ENCODE peak calls at places on chromosomes 4 and X, in four cellular contexts. P is neuronal stem cell, I is ovary, Q is trophoblast cell. Z is an unnamed sample.
A peak's percentile ranks its signal among the peaks of the same experiment; 100 is the strongest.

GRCh38 chrX:136754641-136755040 is 26.1 kb downstream of the ARHGEF6 start:
- DNase-seq in P (no peak), I (no peak), Q (no peak), Z (no peak)

GRCh38 chr4:26127851-26128337 is 192.9 kb upstream of the RBPJ start:
- DNase-seq in P (no peak), I (no peak), Q (no peak), Z (no peak)

GRCh38 chr4:25834411-25835107 is 28.2 kb downstream of the SEL1L3 start:
- DNase-seq in P (no peak), I (no peak), Q (no peak), Z (peak; percentile 75)

GRCh38 chrX:110359273-110359672 is 625 bp downstream of the RTL9 start:
- DNase-seq in P (no peak), I (no peak), Q (no peak), Z (no peak)

GRCh38 chrX:68646421-68646820 is 1.0 kb upstream of the STARD8 start:
- DNase-seq in P (no peak), I (no peak), Q (no peak), Z (no peak)

GRCh38 chr4:185950891-185951290 is 118.1 kb upstream of the TLR3 start:
- DNase-seq in P (no peak), I (no peak), Q (no peak), Z (no peak)

GRCh38 chrX:106698693-106699092 is 27.8 kb upstream of the RNF128 start:
- DNase-seq in P (no peak), I (no peak), Q (no peak), Z (no peak)

GRCh38 chr4:119310826-119311225 is 11.1 kb downstream of the FABP2 start:
- DNase-seq in P (no peak), I (no peak), Q (no peak), Z (no peak)

GRCh38 chr4:74545488-74545887 is 100.6 kb downstream of the AREG start:
- DNase-seq in P (no peak), I (no peak), Q (peak; percentile 4), Z (no peak)

GRCh38 chr4:170591076-170591475 is 501.3 kb upstream of the AADAT start:
- DNase-seq in P (no peak), I (no peak), Q (no peak), Z (no peak)

GRCh38 chrX:25561190-25561589 is 545.4 kb upstream of the ARX start:
- DNase-seq in P (no peak), I (no peak), Q (no peak), Z (no peak)

GRCh38 chr4:182240161-182241130 is 2.8 kb upstream of the TENM3 start:
- DNase-seq in P (no peak), I (no peak), Q (peak; percentile 85), Z (no peak)

GRCh38 chr4:152640058-152640921 is 39.5 kb downstream of the TMEM154 start:
- DNase-seq in P (no peak), I (no peak), Q (no peak), Z (no peak)

GRCh38 chrX:10401239-10401638 is 219.1 kb downstream of the MID1 start:
- DNase-seq in P (no peak), I (no peak), Q (no peak), Z (no peak)

GRCh38 chr4:150224896-150225591 is 146.8 kb downstream of the DCLK2 start:
- DNase-seq in P (no peak), I (no peak), Q (no peak), Z (no peak)

GRCh38 chr4:5809216-5809776 is 83.6 kb downstream of the CRMP1 start:
- DNase-seq in P (no peak), I (no peak), Q (no peak), Z (no peak)

GRCh38 chrX:70998402-70999027 is 67.6 kb upstream of the SLC7A3 start:
- DNase-seq in P (peak; percentile 26), I (peak; percentile 35), Q (peak; percentile 25), Z (peak; percentile 34)

GRCh38 chr4:125770814-125771398 is 456.2 kb downstream of the FAT4 start:
- DNase-seq in P (no peak), I (no peak), Q (no peak), Z (no peak)

GRCh38 chr4:158710814-158711213 is 12.4 kb downstream of the PPID start:
- DNase-seq in P (no peak), I (no peak), Q (no peak), Z (no peak)

GRCh38 chrX:41180194-41180902 is 95.1 kb downstream of the USP9X start:
- DNase-seq in P (no peak), I (peak; percentile 56), Q (peak; percentile 15), Z (peak; percentile 46)

GRCh38 chrX:145773006-145773405 is 44.6 kb upstream of the SLITRK2 start:
- DNase-seq in P (no peak), I (no peak), Q (no peak), Z (no peak)

GRCh38 chr4:136636155-136636554 is 896.1 kb downstream of the PCDH18 start:
- DNase-seq in P (no peak), I (no peak), Q (no peak), Z (no peak)

GRCh38 chr4:168633071-168633470 is 136.2 kb downstream of the PALLD start:
- DNase-seq in P (no peak), I (no peak), Q (no peak), Z (no peak)

GRCh38 chrX:150730719-150731118 is 37.5 kb downstream of the MTMR1 start:
- DNase-seq in P (no peak), I (no peak), Q (no peak), Z (no peak)

GRCh38 chr4:17613761-17614415 is 553 bp upstream of the MED28 start:
- DNase-seq in P (peak; percentile 3), I (no peak), Q (peak; percentile 88), Z (no peak)

GRCh38 chrX:65407157-65407626 is 127.4 kb downstream of the LAS1L start:
- DNase-seq in P (no peak), I (no peak), Q (no peak), Z (no peak)

GRCh38 chr4:94934864-94935263 is 177.1 kb downstream of the BMPR1B start:
- DNase-seq in P (no peak), I (no peak), Q (no peak), Z (no peak)
- H3K27ac ChIP-seq in P (no peak overlapping the region), I (no peak overlapping the region), Q (no peak overlapping the region), Z (no peak overlapping the region)

DNA sequence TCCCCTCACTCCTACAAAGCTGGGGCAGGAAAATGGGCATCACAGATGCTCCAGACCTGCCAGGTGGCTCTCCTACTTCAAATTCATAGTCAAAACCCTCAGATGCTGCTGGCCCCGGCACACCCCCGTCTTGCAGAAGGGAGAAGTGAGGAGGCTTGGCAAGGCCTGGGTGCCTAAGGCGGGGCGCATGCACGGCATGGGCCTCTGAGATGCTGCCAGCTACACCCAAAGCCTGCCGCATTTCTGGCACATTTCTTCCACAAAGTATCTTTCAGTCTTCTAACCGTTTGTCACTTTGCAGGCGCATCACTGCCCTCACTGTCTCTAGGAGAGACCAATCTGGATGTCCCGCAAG is 19.6 kb downstream of the WDR1 start:
- DNase-seq in P (no peak), I (no peak), Q (no peak), Z (no peak)
- H3K4me3 ChIP-seq in P (no peak overlapping the region), I (no peak overlapping the region), Q (no peak overlapping the region), Z (no peak overlapping the region)

DNA sequence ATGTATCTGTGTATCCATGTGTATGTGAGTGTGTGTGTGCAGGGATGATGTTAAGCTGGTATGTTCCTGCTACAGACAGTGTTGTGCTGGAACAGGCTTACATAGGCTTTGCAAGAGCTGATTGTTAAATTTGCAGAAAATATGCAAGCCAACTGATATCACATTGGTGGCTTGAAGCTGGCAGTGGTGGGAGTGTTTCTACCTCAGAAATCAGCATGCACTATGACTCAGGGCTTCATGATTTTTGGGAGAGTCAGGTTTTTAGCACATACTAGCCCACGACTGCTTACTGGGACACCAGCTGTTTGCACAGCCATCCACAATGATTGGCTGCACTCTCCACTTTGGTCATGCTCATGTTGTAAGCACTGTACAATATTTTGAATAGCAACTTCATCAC is 261.8 kb downstream of the DHX15 start:
- DNase-seq in P (no peak), I (no peak), Q (no peak), Z (no peak)
- H3K27ac ChIP-seq in P (peak overlapping the region; percentile 70), I (no peak overlapping the region), Q (no peak overlapping the region), Z (no peak overlapping the region)

DNA sequence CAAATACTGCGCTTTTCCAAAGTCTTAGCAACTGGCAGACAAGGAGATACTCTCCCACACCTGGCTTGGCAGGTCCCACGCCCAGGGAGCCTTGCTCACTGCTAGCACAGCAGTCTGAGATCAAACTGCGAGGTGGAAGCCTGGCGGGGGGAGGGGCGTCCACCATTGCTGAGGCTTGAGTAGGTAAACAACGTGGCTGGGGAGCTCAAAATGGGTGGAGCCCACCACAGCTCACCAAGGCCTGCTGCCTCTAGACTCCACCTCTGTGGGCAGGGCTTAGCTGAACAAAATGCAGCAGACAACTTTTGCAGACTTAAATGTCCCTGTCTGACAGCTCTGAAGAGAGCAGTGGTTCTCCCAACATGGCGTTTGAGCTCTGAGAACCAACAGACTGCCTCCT is 23.0 kb upstream of the NFKB1 start:
- DNase-seq in P (no peak), I (no peak), Q (no peak), Z (no peak)
- H3K4me3 ChIP-seq in P (no peak overlapping the region), I (no peak overlapping the region), Q (no peak overlapping the region), Z (no peak overlapping the region)

DNA sequence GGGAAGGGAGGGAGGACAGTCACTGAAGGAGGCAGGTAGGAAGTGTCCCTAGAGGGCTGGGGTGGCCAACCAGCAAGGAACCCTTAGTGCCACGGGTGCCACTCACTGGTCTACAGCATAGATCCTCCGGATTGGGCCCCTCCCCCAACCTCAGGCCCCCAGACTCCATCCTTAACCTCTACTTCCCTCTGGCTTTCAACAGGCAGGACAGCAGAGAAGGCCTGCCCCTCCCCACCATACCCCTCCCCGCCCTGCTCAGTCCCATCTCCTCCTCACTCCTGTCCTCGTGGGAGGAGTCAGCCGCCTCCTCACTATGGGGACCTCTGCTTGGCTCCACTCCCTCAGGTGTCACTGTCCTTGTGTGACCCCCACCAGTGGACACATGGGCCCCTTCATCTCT is 77.7 kb upstream of the PSAPL1 start:
- DNase-seq in P (no peak), I (peak; percentile 35), Q (no peak), Z (no peak)
- H3K27ac ChIP-seq in P (no peak overlapping the region), I (peak overlapping the region; percentile 18), Q (no peak overlapping the region), Z (no peak overlapping the region)

GRCh38 chr4:53518807-53519206 is 72.5 kb downstream of the LNX1 start:
- DNase-seq in P (no peak), I (no peak), Q (no peak), Z (no peak)
- H3K4me3 ChIP-seq in P (no peak overlapping the region), I (no peak overlapping the region), Q (no peak overlapping the region), Z (no peak overlapping the region)

DNA sequence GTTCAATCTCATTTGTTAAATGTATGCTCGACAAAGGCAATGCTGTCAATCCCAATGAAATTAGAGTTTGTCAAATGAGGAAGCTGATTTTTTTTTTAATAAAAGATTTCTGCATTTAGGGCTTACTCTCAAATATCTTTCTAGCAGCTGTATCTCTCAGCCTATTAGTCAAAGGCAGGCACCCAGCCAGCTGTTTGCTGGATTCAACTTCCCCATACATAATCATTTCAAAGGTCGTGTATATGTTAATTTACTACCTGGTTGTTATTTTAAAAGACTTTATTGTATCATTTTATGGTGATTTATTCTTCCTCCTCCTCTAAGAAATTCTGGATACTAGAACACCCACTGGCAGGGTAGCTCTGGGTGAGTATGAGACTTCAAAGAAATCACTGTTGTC is 27.1 kb downstream of the RAI2 start:
- DNase-seq in P (no peak), I (no peak), Q (no peak), Z (no peak)
- H3K27ac ChIP-seq in P (no peak overlapping the region), I (no peak overlapping the region), Q (no peak overlapping the region), Z (no peak overlapping the region)

GRCh38 chr4:56907489-56908205 is at the start of gene REST:
- DNase-seq in P (peak; percentile 83), I (peak; percentile 85), Q (peak; percentile 49), Z (peak; percentile 70)

GRCh38 chr4:56909083-56909981 is 1.6 kb downstream of the REST start:
- DNase-seq in P (peak; percentile 58), I (no peak), Q (peak; percentile 52), Z (peak; percentile 28)

GRCh38 chr4:56908206-56909082 is 744 bp downstream of the REST start:
- DNase-seq in P (peak; percentile 83), I (peak; percentile 73), Q (peak; percentile 62), Z (peak; percentile 44)

GRCh38 chr4:56906534-56906933 is 1.2 kb upstream of the REST start:
- DNase-seq in P (peak; percentile 9), I (no peak), Q (no peak), Z (no peak)

GRCh38 chr4:56907009-56907408 is 691 bp upstream of the REST start:
- DNase-seq in P (no peak), I (no peak), Q (no peak), Z (peak; percentile 16)
- H3K4me3 ChIP-seq in P (no peak overlapping the region), I (peak overlapping the region; percentile 66), Q (peak overlapping the region; percentile 59), Z (peak overlapping the region; percentile 75)

Z was measured in WERI-Rb-1.